ENCODE peak calls at places on chromosomes 12 and 14, in seven cellular contexts. One of them, this sample, is unnamed.

GRCh38 chr12:130796985-130797686 is 41.9 kb downstream of the STX2 start:
- DNase-seq in activated T-helper 1 cell treated with anti-CD3 and anti-CD28 coated beads, Interleukin-2, amount 50 U/mL, for 16 hours: peak; percentile 30
- DNase-seq in cardiac muscle cell: no peak
- DNase-seq in Right ventricle myocardium superior: no peak
- DNase-seq in stimulated activated CD4-positive, alpha-beta T cell treated with anti-CD3 and anti-CD28 coated beads, Interleukin-2, amount 100 ng/mL, for 48 hours: peak; percentile 33
- DNase-seq in HS-27A: no peak
- DNase-seq in activated effector memory CD4-positive, alpha-beta T cell treated with Interleukin-2 at 50 U/mL for 16 hours: peak; percentile 16
- DNase-seq in this sample: no peak

GRCh38 chr12:58067610-58068387 is 126.4 kb downstream of the ATP23 start:
- DNase-seq in activated T-helper 1 cell treated with anti-CD3 and anti-CD28 coated beads, Interleukin-2, amount 50 U/mL, for 16 hours: no peak
- DNase-seq in cardiac muscle cell: peak; percentile 29
- DNase-seq in Right ventricle myocardium superior: no peak
- DNase-seq in stimulated activated CD4-positive, alpha-beta T cell treated with anti-CD3 and anti-CD28 coated beads, Interleukin-2, amount 100 ng/mL, for 48 hours: no peak
- DNase-seq in HS-27A: peak; percentile 46
- DNase-seq in activated effector memory CD4-positive, alpha-beta T cell treated with Interleukin-2 at 50 U/mL for 16 hours: no peak
- DNase-seq in this sample: peak; percentile 55

GRCh38 chr12:121090576-121091125 is 42.0 kb upstream of the P2RX7 start:
- DNase-seq in activated T-helper 1 cell treated with anti-CD3 and anti-CD28 coated beads, Interleukin-2, amount 50 U/mL, for 16 hours: no peak
- DNase-seq in cardiac muscle cell: no peak
- DNase-seq in Right ventricle myocardium superior: no peak
- DNase-seq in stimulated activated CD4-positive, alpha-beta T cell treated with anti-CD3 and anti-CD28 coated beads, Interleukin-2, amount 100 ng/mL, for 48 hours: no peak
- DNase-seq in HS-27A: no peak
- DNase-seq in activated effector memory CD4-positive, alpha-beta T cell treated with Interleukin-2 at 50 U/mL for 16 hours: no peak
- DNase-seq in this sample: no peak

GRCh38 chr12:52307836-52308806 is 13.1 kb downstream of the KRT83 start:
- DNase-seq in activated T-helper 1 cell treated with anti-CD3 and anti-CD28 coated beads, Interleukin-2, amount 50 U/mL, for 16 hours: no peak
- DNase-seq in cardiac muscle cell: peak; percentile 41
- DNase-seq in Right ventricle myocardium superior: peak; percentile 69
- DNase-seq in stimulated activated CD4-positive, alpha-beta T cell treated with anti-CD3 and anti-CD28 coated beads, Interleukin-2, amount 100 ng/mL, for 48 hours: peak; percentile 29
- DNase-seq in HS-27A: no peak
- DNase-seq in activated effector memory CD4-positive, alpha-beta T cell treated with Interleukin-2 at 50 U/mL for 16 hours: no peak
- DNase-seq in this sample: no peak

GRCh38 chr14:89027097-89027740 is 202.8 kb downstream of the TTC8 start:
- DNase-seq in activated T-helper 1 cell treated with anti-CD3 and anti-CD28 coated beads, Interleukin-2, amount 50 U/mL, for 16 hours: peak; percentile 51
- DNase-seq in cardiac muscle cell: peak; percentile 59
- DNase-seq in Right ventricle myocardium superior: peak; percentile 65
- DNase-seq in stimulated activated CD4-positive, alpha-beta T cell treated with anti-CD3 and anti-CD28 coated beads, Interleukin-2, amount 100 ng/mL, for 48 hours: peak; percentile 51
- DNase-seq in HS-27A: no peak
- DNase-seq in activated effector memory CD4-positive, alpha-beta T cell treated with Interleukin-2 at 50 U/mL for 16 hours: peak; percentile 47
- DNase-seq in this sample: no peak

GRCh38 chr14:61718039-61718438 is 22.7 kb downstream of the HIF1A start:
- DNase-seq in activated T-helper 1 cell treated with anti-CD3 and anti-CD28 coated beads, Interleukin-2, amount 50 U/mL, for 16 hours: no peak
- DNase-seq in cardiac muscle cell: no peak
- DNase-seq in Right ventricle myocardium superior: no peak
- DNase-seq in stimulated activated CD4-positive, alpha-beta T cell treated with anti-CD3 and anti-CD28 coated beads, Interleukin-2, amount 100 ng/mL, for 48 hours: no peak
- DNase-seq in HS-27A: no peak
- DNase-seq in activated effector memory CD4-positive, alpha-beta T cell treated with Interleukin-2 at 50 U/mL for 16 hours: no peak
- DNase-seq in this sample: no peak

GRCh38 chr12:6784292-6784691 is 5.0 kb upstream of the CD4 start:
- DNase-seq in activated T-helper 1 cell treated with anti-CD3 and anti-CD28 coated beads, Interleukin-2, amount 50 U/mL, for 16 hours: no peak
- DNase-seq in cardiac muscle cell: no peak
- DNase-seq in Right ventricle myocardium superior: no peak
- DNase-seq in stimulated activated CD4-positive, alpha-beta T cell treated with anti-CD3 and anti-CD28 coated beads, Interleukin-2, amount 100 ng/mL, for 48 hours: no peak
- DNase-seq in HS-27A: no peak
- DNase-seq in activated effector memory CD4-positive, alpha-beta T cell treated with Interleukin-2 at 50 U/mL for 16 hours: no peak
- DNase-seq in this sample: no peak

GRCh38 chr14:66032800-66033199 is 453.4 kb upstream of the CCDC196 start:
- DNase-seq in activated T-helper 1 cell treated with anti-CD3 and anti-CD28 coated beads, Interleukin-2, amount 50 U/mL, for 16 hours: no peak
- DNase-seq in cardiac muscle cell: no peak
- DNase-seq in Right ventricle myocardium superior: no peak
- DNase-seq in stimulated activated CD4-positive, alpha-beta T cell treated with anti-CD3 and anti-CD28 coated beads, Interleukin-2, amount 100 ng/mL, for 48 hours: no peak
- DNase-seq in HS-27A: no peak
- DNase-seq in activated effector memory CD4-positive, alpha-beta T cell treated with Interleukin-2 at 50 U/mL for 16 hours: no peak
- DNase-seq in this sample: no peak

This sample was measured in HS-5.